ENCODE peak calls at places on chromosomes 7 and 10, in four cellular contexts. K is GF-D8, T is AG09309, M is endothelial cell. P is an unnamed sample.

GRCh38 chr7:30463400-30464145 is 15.0 kb downstream of the NOD1 start:
- DNase-seq in K (no peak), T (no peak), M (no peak), P (no peak)

GRCh38 chr10:132539431-132539839 is 1.8 kb downstream of the INPP5A start:
- DNase-seq in T (no peak), M (no peak), K (no peak), P (no peak)

GRCh38 chr7:35749548-35749947 is 51.3 kb upstream of the SEPTIN7 start:
- DNase-seq in K (no peak), T (no peak), M (no peak), P (peak)

GRCh38 chr7:77651544-77652162 is 44.6 kb upstream of the RSBN1L start:
- DNase-seq in M (peak), K (no peak), T (no peak), P (peak)

GRCh38 chr10:132975976-132976682 is 33.8 kb upstream of the CFAP46 start:
- DNase-seq in T (no peak), K (no peak), M (no peak), P (peak)

GRCh38 chr10:31317652-31318381 is 1.2 kb upstream of the ZEB1 start:
- DNase-seq in M (peak), K (no peak), T (no peak), P (no peak)

GRCh38 chr10:126088144-126088543 is 191.8 kb downstream of the FANK1 start:
- DNase-seq in T (no peak), M (no peak), K (no peak), P (peak)

GRCh38 chr7:117825132-117825531 is 48.1 kb downstream of the CTTNBP2 start:
- DNase-seq in M (no peak), K (no peak), T (no peak), P (peak)

P was measured in AG08395.